ENCODE peak calls at places on chromosomes 2 and 18, in five cellular contexts. One of them, this sample, is unnamed.

GRCh38 chr2:223052710-223053261 is 796 bp downstream of the KCNE4 start:
- DNase-seq in NCI-H345: no peak
- DNase-seq in neural progenitor cell: no peak
- DNase-seq in stimulated activated CD4-positive, alpha-beta T cell treated with anti-CD3 and anti-CD28 coated beads, Interleukin-1b, Interleukin-23, amount 100 ng/mL, for 4 hours: no peak
- DNase-seq in NCI-H1092 treated with DMSO at 0.1 percent for 48 hours: no peak
- DNase-seq in this sample: no peak

GRCh38 chr2:10079931-10080535 is at the start of gene CYS1:
- DNase-seq in NCI-H345: peak
- DNase-seq in neural progenitor cell: peak
- DNase-seq in stimulated activated CD4-positive, alpha-beta T cell treated with anti-CD3 and anti-CD28 coated beads, Interleukin-1b, Interleukin-23, amount 100 ng/mL, for 4 hours: no peak
- DNase-seq in NCI-H1092 treated with DMSO at 0.1 percent for 48 hours: no peak
- DNase-seq in this sample: peak

GRCh38 chr2:54666741-54667639 is 56.5 kb upstream of the EML6 start:
- DNase-seq in NCI-H345: no peak
- DNase-seq in neural progenitor cell: no peak
- DNase-seq in stimulated activated CD4-positive, alpha-beta T cell treated with anti-CD3 and anti-CD28 coated beads, Interleukin-1b, Interleukin-23, amount 100 ng/mL, for 4 hours: no peak
- DNase-seq in NCI-H1092 treated with DMSO at 0.1 percent for 48 hours: no peak
- DNase-seq in this sample: no peak

GRCh38 chr18:58216071-58216471 is 172.0 kb downstream of the NEDD4L start:
- DNase-seq in NCI-H345: no peak
- DNase-seq in neural progenitor cell: no peak
- DNase-seq in stimulated activated CD4-positive, alpha-beta T cell treated with anti-CD3 and anti-CD28 coated beads, Interleukin-1b, Interleukin-23, amount 100 ng/mL, for 4 hours: no peak
- DNase-seq in NCI-H1092 treated with DMSO at 0.1 percent for 48 hours: no peak
- DNase-seq in this sample: no peak

GRCh38 chr2:106890611-106891010 is 4.6 kb upstream of the ST6GAL2 start:
- DNase-seq in NCI-H345: no peak
- DNase-seq in neural progenitor cell: no peak
- DNase-seq in stimulated activated CD4-positive, alpha-beta T cell treated with anti-CD3 and anti-CD28 coated beads, Interleukin-1b, Interleukin-23, amount 100 ng/mL, for 4 hours: no peak
- DNase-seq in NCI-H1092 treated with DMSO at 0.1 percent for 48 hours: no peak
- DNase-seq in this sample: no peak

GRCh38 chr2:60899892-60900249 is 18.5 kb downstream of the REL start:
- DNase-seq in NCI-H345: no peak
- DNase-seq in neural progenitor cell: no peak
- DNase-seq in stimulated activated CD4-positive, alpha-beta T cell treated with anti-CD3 and anti-CD28 coated beads, Interleukin-1b, Interleukin-23, amount 100 ng/mL, for 4 hours: no peak
- DNase-seq in NCI-H1092 treated with DMSO at 0.1 percent for 48 hours: no peak
- DNase-seq in this sample: no peak

GRCh38 chr18:51149605-51150429 is 47.7 kb downstream of the MEX3C start:
- DNase-seq in NCI-H345: no peak
- DNase-seq in neural progenitor cell: no peak
- DNase-seq in stimulated activated CD4-positive, alpha-beta T cell treated with anti-CD3 and anti-CD28 coated beads, Interleukin-1b, Interleukin-23, amount 100 ng/mL, for 4 hours: peak
- DNase-seq in NCI-H1092 treated with DMSO at 0.1 percent for 48 hours: no peak
- DNase-seq in this sample: no peak

GRCh38 chr2:188870289-188870688 is 103.9 kb upstream of the COL3A1 start:
- DNase-seq in NCI-H345: no peak
- DNase-seq in neural progenitor cell: no peak
- DNase-seq in stimulated activated CD4-positive, alpha-beta T cell treated with anti-CD3 and anti-CD28 coated beads, Interleukin-1b, Interleukin-23, amount 100 ng/mL, for 4 hours: no peak
- DNase-seq in NCI-H1092 treated with DMSO at 0.1 percent for 48 hours: no peak
- DNase-seq in this sample: no peak

This sample was measured in D721Med.